ENCODE peak calls at places on chromosomes 4 and X, in five cellular contexts. I is A673, V is heart right ventricle, O is fibroblast of pulmonary artery, N is GM12865. J is an unnamed sample.

GRCh38 chr4:126890994-126891393 is 741.8 kb upstream of the INTU start:
- DNase-seq in I (no peak), V (no peak), O (no peak), N (no peak), J (no peak)

GRCh38 chr4:91829531-91829930 is 474.2 kb upstream of the GRID2 start:
- DNase-seq in I (no peak), V (no peak), O (peak), N (no peak), J (no peak)

GRCh38 chr4:33722254-33722653 is 2522.1 kb downstream of the ARAP2 start:
- DNase-seq in I (no peak), V (no peak), O (peak), N (no peak), J (no peak)

GRCh38 chr4:185534850-185535761 is at the start of gene PDLIM3:
- DNase-seq in I (no peak), V (peak), O (peak), N (no peak), J (peak)

GRCh38 chr4:183422962-183423653 is 21.3 kb upstream of the CDKN2AIP start:
- DNase-seq in I (peak), V (no peak), O (peak), N (no peak), J (no peak)

GRCh38 chr4:16636911-16637630 is 261.4 kb downstream of the LDB2 start:
- DNase-seq in I (peak), V (no peak), O (no peak), N (no peak), J (no peak)

GRCh38 chrX:140712413-140713173 is 3.0 kb downstream of the LINC00632 start:
- DNase-seq in I (peak), V (peak), O (peak), N (peak), J (peak)

GRCh38 chr4:2271279-2272025 is 9.5 kb upstream of the MXD4 start:
- DNase-seq in I (no peak), V (no peak), O (no peak), N (no peak), J (no peak)

GRCh38 chr4:110287130-110287529 is 88.7 kb upstream of the ELOVL6 start:
- DNase-seq in I (peak), V (no peak), O (peak), N (peak), J (no peak)

GRCh38 chrX:136477026-136477425 is 10.7 kb upstream of the BRS3 start:
- DNase-seq in I (no peak), V (no peak), O (no peak), N (no peak), J (no peak)

GRCh38 chr4:184330008-184330400 is 112.3 kb upstream of the ENPP6 start:
- DNase-seq in I (no peak), V (no peak), O (no peak), N (peak), J (no peak)

GRCh38 chrX:105822138-105823091 is at the start of gene NRK:
- DNase-seq in I (no peak), V (peak), O (peak), N (no peak), J (peak)

GRCh38 chr4:16217300-16218051 is 8.8 kb downstream of the TAPT1 start:
- DNase-seq in I (no peak), V (no peak), O (no peak), N (peak), J (no peak)

GRCh38 chr4:172895699-172896098 is 272.9 kb upstream of the GALNT7 start:
- DNase-seq in I (no peak), V (no peak), O (no peak), N (no peak), J (no peak)

GRCh38 chr4:172897046-172897445 is 271.6 kb upstream of the GALNT7 start:
- DNase-seq in I (no peak), V (no peak), O (no peak), N (no peak), J (no peak)

GRCh38 chr4:172887959-172888358 is 280.7 kb upstream of the GALNT7 start:
- DNase-seq in I (no peak), V (no peak), O (no peak), N (no peak), J (no peak)

GRCh38 chr4:172892300-172892699 is 276.3 kb upstream of the GALNT7 start:
- DNase-seq in I (peak), V (no peak), O (peak), N (peak), J (no peak)
- TF ChIP-seq CTCF in I (peak), V (no peak), O (peak), N (peak), J (no peak)

GRCh38 chr4:67087897-67088296 is 457.4 kb downstream of the CENPC start:
- DNase-seq in I (peak), V (peak), O (peak), N (peak), J (no peak)
- TF ChIP-seq CTCF in I (peak), V (peak), O (peak), N (peak), J (peak)

GRCh38 chr4:62533573-62533972 is 1333.4 kb downstream of the ADGRL3 start:
- DNase-seq in I (no peak), V (no peak), O (no peak), N (no peak), J (no peak)
- TF ChIP-seq CTCF in I (no peak), V (no peak), O (no peak), N (no peak), J (no peak)

GRCh38 chrX:128619490-128619889 is 567.3 kb upstream of the ACTRT1 start:
- DNase-seq in I (no peak), V (no peak), O (no peak), N (no peak), J (no peak)
- TF ChIP-seq CTCF in I (peak), V (no peak), O (no peak), N (no peak), J (no peak)

DNA sequence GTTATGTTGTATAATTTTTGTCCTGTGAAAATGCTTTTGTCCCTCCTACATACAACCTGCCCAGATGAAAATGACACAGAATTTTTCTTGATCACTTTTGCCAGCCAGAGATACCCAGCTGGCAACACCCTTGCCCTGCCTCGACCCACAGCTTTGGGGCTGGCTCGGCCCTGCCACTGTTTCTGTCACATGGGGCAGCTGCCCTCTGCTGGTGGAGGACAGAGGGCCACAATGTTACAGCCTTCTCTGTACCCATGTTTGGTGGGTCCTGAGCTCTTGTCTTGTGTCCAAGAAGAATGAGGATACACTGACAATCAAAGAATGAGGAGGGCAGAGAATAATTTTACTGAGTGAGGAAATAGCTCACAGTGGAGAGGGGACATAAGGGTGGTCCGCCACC is 31.1 kb downstream of the BMP15 start:
- DNase-seq in I (peak), V (no peak), O (no peak), N (peak), J (no peak)
- TF ChIP-seq CTCF in I (peak), V (peak), O (peak), N (peak), J (no peak)

GRCh38 chrX:115360220-115360781 is 70.8 kb downstream of the LUZP4 start:
- DNase-seq in I (no peak), V (no peak), O (peak), N (no peak), J (no peak)

GRCh38 chrX:115364625-115365024 is 75.1 kb downstream of the LUZP4 start:
- DNase-seq in I (peak), V (no peak), O (no peak), N (no peak), J (no peak)

GRCh38 chrX:115367455-115367854 is 77.9 kb downstream of the LUZP4 start:
- DNase-seq in I (peak), V (no peak), O (peak), N (no peak), J (no peak)

GRCh38 chrX:115366535-115366934 is 77.0 kb downstream of the LUZP4 start:
- DNase-seq in I (no peak), V (no peak), O (no peak), N (no peak), J (no peak)

GRCh38 chrX:115362334-115363095 is 73.0 kb downstream of the LUZP4 start:
- DNase-seq in I (peak), V (no peak), O (no peak), N (peak), J (no peak)
- TF ChIP-seq CTCF in I (peak), V (no peak), O (no peak), N (no peak), J (peak)

J was measured in mesothelial cell of epicardium.